ENCODE peak calls at places on chromosomes 11 and 22, in five cellular contexts. D, S, O, G and A are unnamed samples.

GRCh38 chr22:39472570-39473556 is 16.1 kb downstream of the MGAT3 start:
- DNase-seq in O (no peak), G (peak; percentile 80), D (no peak), S (no peak), A (no peak)

GRCh38 chr11:2359557-2359956 is 17.6 kb upstream of the CD81 start:
- DNase-seq in S (no peak), G (no peak), D (no peak), O (no peak), A (no peak)

GRCh38 chr11:86931965-86932332 is 23.2 kb downstream of the FZD4 start:
- DNase-seq in S (no peak), G (peak; percentile 42), D (no peak), O (peak; percentile 88), A (no peak)

GRCh38 chr11:78961186-78961782 is 386.6 kb upstream of the NARS2 start:
- DNase-seq in O (peak; percentile 9), S (no peak), G (peak; percentile 49), D (no peak), A (no peak)

GRCh38 chr11:119194811-119195210 is 9.5 kb downstream of the NHERF4 start:
- DNase-seq in S (no peak), D (no peak), O (no peak), G (no peak), A (no peak)

GRCh38 chr22:39240841-39241631 is 3.7 kb downstream of the PDGFB start:
- DNase-seq in D (no peak), S (no peak), O (no peak), G (no peak), A (peak; percentile 22)

GRCh38 chr22:49201046-49201970 is 626.4 kb downstream of the BRD1 start:
- DNase-seq in S (no peak), G (no peak), D (no peak), O (no peak), A (no peak)

GRCh38 chr11:57513446-57513795 is 2.1 kb downstream of the SLC43A1 start:
- DNase-seq in O (no peak), S (no peak), D (no peak), G (no peak), A (no peak)

GRCh38 chr11:856397-856796 is 13.7 kb downstream of the TSPAN4 start:
- DNase-seq in G (no peak), O (no peak), S (no peak), D (no peak), A (no peak)

GRCh38 chr22:47154621-47155081 is 392.2 kb downstream of the TBC1D22A start:
- DNase-seq in O (peak; percentile 73), S (peak; percentile 29), G (peak; percentile 79), D (no peak), A (peak; percentile 47)

GRCh38 chr11:45211732-45212131 is 65.3 kb downstream of the PRDM11 start:
- DNase-seq in S (no peak), G (no peak), O (peak; percentile 8), D (no peak), A (no peak)

GRCh38 chr11:34619062-34619516 is 1.8 kb upstream of the EHF start:
- DNase-seq in D (no peak), S (no peak), O (no peak), G (no peak), A (no peak)

GRCh38 chr22:38777087-38777671 is 16.8 kb downstream of the DNAL4 start:
- DNase-seq in D (no peak), O (no peak), G (no peak), S (no peak), A (no peak)

GRCh38 chr11:113475160-113475761 is at the start of gene DRD2:
- DNase-seq in G (peak; percentile 27), D (no peak), S (no peak), O (no peak), A (no peak)

GRCh38 chr11:116686891-116687290 is 85.9 kb downstream of the BUD13 start:
- DNase-seq in O (no peak), D (no peak), G (no peak), S (no peak), A (no peak)

GRCh38 chr11:72918825-72919224 is 104.6 kb downstream of the ATG16L2 start:
- DNase-seq in O (no peak), D (no peak), S (no peak), G (no peak), A (no peak)

GRCh38 chr11:60739114-60739513 is 14.6 kb downstream of the MS4A18 start:
- DNase-seq in D (no peak), S (no peak), G (no peak), O (no peak), A (no peak)

GRCh38 chr11:69204246-69205124 is 48.8 kb downstream of the SMIM38 start:
- DNase-seq in D (no peak), O (no peak), S (no peak), G (no peak), A (no peak)

GRCh38 chr22:17845340-17845739 is 71.1 kb upstream of the BID start:
- DNase-seq in O (no peak), D (no peak), G (no peak), S (no peak), A (no peak)

GRCh38 chr11:115930886-115931537 is 426.8 kb upstream of the CADM1 start:
- DNase-seq in O (no peak), S (peak; percentile 9), D (no peak), G (no peak), A (no peak)

GRCh38 chr11:106246495-106246894 is 169.0 kb downstream of the AASDHPPT start:
- DNase-seq in O (no peak), S (no peak), D (no peak), G (no peak), A (no peak)

GRCh38 chr11:115409691-115410220 is 94.5 kb downstream of the CADM1 start:
- DNase-seq in O (no peak), D (no peak), S (peak; percentile 15), G (no peak), A (no peak)

GRCh38 chr22:29108137-29108536 is 35.3 kb downstream of the KREMEN1 start:
- DNase-seq in D (no peak), G (peak; percentile 70), S (no peak), O (peak; percentile 84), A (no peak)

GRCh38 chr11:567629-568258 is 7.0 kb downstream of the RASSF7 start:
- DNase-seq in S (no peak), O (no peak), G (no peak), D (no peak), A (no peak)